ENCODE peak calls at places on chromosomes 6 and 20, in four cellular contexts. W, J, N and F are unnamed samples.

GRCh38 chr20:21623074-21623780 is 82.2 kb upstream of the PAX1 start:
- DNase-seq in W (no peak), J (no peak), N (no peak), F (no peak)

GRCh38 chr6:157929765-157930319 is 51.8 kb upstream of the SYNJ2 start:
- DNase-seq in W (no peak), J (no peak), N (no peak), F (no peak)

GRCh38 chr20:44034965-44035635 is 120.4 kb downstream of the TOX2 start:
- DNase-seq in W (no peak), J (no peak), N (no peak), F (no peak)

GRCh38 chr6:8047466-8048292 is 16.5 kb downstream of the BLOC1S5 start:
- DNase-seq in W (no peak), J (no peak), N (no peak), F (no peak)

GRCh38 chr20:51732454-51732791 is 35.8 kb downstream of the ATP9A start:
- DNase-seq in W (no peak), J (no peak), N (no peak), F (no peak)

GRCh38 chr6:44548319-44548718 is 160.8 kb downstream of the CDC5L start:
- DNase-seq in W (no peak), J (no peak), N (no peak), F (no peak)

GRCh38 chr6:42899871-42900270 is 16.0 kb upstream of the PTCRA start:
- DNase-seq in W (peak), J (no peak), N (no peak), F (no peak)

GRCh38 chr6:10460096-10460495 is 45.2 kb upstream of the TFAP2A start:
- DNase-seq in W (no peak), J (no peak), N (no peak), F (no peak)

GRCh38 chr20:62768815-62769287 is 27.4 kb upstream of the MRGBP start:
- DNase-seq in W (peak), J (no peak), N (no peak), F (no peak)

GRCh38 chr6:157650261-157650640 is 172.8 kb upstream of the SNX9 start:
- DNase-seq in W (peak), J (peak), N (no peak), F (peak)

GRCh38 chr6:89008299-89008698 is 44.9 kb upstream of the RNGTT start:
- DNase-seq in W (no peak), J (no peak), N (no peak), F (no peak)

GRCh38 chr6:170135821-170136471 is 154.9 kb downstream of the DLL1 start:
- DNase-seq in W (no peak), J (peak), N (no peak), F (no peak)

GRCh38 chr6:27582928-27583725 is 110.2 kb upstream of the ZNF184 start:
- DNase-seq in W (no peak), J (no peak), N (no peak), F (no peak)

GRCh38 chr6:5302220-5302946 is 41.1 kb downstream of the FARS2 start:
- DNase-seq in W (no peak), J (no peak), N (no peak), F (no peak)

GRCh38 chr6:95227301-95227700 is 350.0 kb upstream of the MANEA start:
- DNase-seq in W (no peak), J (no peak), N (no peak), F (no peak)

GRCh38 chr20:62584671-62585512 is 57.4 kb upstream of the SLCO4A1 start:
- DNase-seq in W (no peak), J (no peak), N (no peak), F (no peak)

GRCh38 chr20:3648941-3649340 is 14.3 kb downstream of the GFRA4 start:
- DNase-seq in W (no peak), J (no peak), N (no peak), F (no peak)

GRCh38 chr20:57374343-57374930 is 16.8 kb upstream of the RBM38 start:
- DNase-seq in W (no peak), J (no peak), N (no peak), F (no peak)
- H3K4me3 ChIP-seq in W (no peak), J (no peak), N (no peak), F (no peak)

GRCh38 chr6:134436950-134437349 is 119.0 kb upstream of the SGK1 start:
- DNase-seq in W (no peak), J (no peak), N (no peak), F (no peak)
- H3K27ac ChIP-seq in W (peak), J (no peak), N (peak), F (peak)

GRCh38 chr6:161444464-161444863 is 170.6 kb upstream of the AGPAT4 start:
- DNase-seq in W (peak), J (no peak), N (no peak), F (peak)
- TF ChIP-seq CTCF in W (peak), J (no peak), N (no peak), F (peak)

GRCh38 chr6:52307900-52308372 is 23.4 kb upstream of the MCM3 start:
- DNase-seq in W (no peak), J (no peak), N (no peak), F (no peak)
- H3K4me3 ChIP-seq in W (no peak), J (no peak), N (no peak), F (no peak)

DNA sequence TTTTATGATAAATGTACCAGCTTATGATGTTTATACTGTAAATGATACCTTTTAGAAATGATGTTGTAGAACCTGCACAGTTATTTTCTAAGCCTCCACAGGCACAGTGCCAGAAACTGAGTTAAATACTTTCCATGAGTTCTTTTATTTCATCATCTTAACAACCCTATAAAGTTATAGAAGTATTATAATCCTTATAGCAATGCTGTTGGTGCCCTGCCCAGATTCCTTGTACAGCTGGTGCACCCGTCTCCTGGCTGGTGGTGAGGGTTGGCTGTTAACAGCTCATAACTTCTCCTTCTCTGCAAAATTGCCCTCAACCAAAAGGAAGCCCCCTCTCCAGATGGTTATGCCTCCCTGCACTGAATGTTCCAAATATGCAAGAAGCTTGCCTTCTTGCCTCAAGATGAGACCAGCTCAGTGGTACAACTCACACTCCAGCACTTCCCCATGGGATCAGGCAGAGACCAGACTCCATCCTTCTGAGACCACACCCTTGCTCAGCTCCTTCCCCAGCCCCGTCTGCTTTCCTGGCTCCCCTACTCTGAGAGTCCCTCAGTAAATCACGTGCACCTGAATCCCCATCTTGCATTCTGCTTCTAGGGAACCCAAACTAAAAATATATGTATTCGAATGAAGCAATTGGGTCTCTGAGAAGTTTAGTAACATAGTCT is 304.5 kb upstream of the PLCB4 start:
- DNase-seq in W (no peak), J (no peak), N (no peak), F (no peak)
- H3K27ac ChIP-seq in W (no peak), J (no peak), N (no peak), F (no peak)

GRCh38 chr6:152094992-152095592 is 287.6 kb downstream of the ESR1 start:
- DNase-seq in W (peak), J (peak), N (no peak), F (no peak)

GRCh38 chr6:152099816-152100618 is 292.5 kb downstream of the ESR1 start:
- DNase-seq in W (peak), J (peak), N (no peak), F (no peak)

GRCh38 chr6:152098683-152099082 is 291.2 kb downstream of the ESR1 start:
- DNase-seq in W (no peak), J (no peak), N (no peak), F (no peak)

GRCh38 chr6:152094276-152094675 is 286.8 kb downstream of the ESR1 start:
- DNase-seq in W (no peak), J (no peak), N (no peak), F (no peak)

DNA sequence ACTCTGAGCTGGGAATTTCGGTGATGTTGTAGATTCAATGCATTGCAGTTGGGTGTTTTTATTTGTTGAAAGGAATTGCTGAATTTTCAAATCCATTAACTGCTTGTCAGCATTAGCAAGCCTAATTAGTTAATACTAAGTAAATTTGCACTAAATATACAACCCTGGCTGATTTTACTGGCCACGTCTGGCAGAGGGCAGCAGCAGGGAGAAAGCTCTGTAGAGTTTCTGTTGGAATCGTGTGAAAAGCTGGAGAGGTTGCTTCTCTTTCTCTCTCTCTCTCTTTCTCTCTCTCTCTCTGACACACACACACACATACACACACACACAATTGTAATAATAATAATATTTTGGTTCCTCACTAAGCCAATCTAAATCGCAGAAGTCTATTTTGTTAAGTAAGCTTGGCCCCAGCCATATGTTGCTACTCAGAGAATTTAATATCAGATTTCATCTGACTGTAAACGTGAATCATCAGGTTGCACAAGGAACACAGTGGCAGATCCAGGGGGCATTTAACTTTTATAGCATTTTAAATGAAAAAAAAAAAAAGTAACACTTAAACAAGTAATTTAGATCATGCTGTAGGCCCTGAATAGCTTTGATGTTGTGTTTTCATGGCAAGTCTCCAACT is 289.5 kb downstream of the ESR1 start:
- DNase-seq in W (no peak), J (no peak), N (no peak), F (no peak)
- TF ChIP-seq CTCF in W (no peak), J (no peak), N (no peak), F (no peak)

DNA sequence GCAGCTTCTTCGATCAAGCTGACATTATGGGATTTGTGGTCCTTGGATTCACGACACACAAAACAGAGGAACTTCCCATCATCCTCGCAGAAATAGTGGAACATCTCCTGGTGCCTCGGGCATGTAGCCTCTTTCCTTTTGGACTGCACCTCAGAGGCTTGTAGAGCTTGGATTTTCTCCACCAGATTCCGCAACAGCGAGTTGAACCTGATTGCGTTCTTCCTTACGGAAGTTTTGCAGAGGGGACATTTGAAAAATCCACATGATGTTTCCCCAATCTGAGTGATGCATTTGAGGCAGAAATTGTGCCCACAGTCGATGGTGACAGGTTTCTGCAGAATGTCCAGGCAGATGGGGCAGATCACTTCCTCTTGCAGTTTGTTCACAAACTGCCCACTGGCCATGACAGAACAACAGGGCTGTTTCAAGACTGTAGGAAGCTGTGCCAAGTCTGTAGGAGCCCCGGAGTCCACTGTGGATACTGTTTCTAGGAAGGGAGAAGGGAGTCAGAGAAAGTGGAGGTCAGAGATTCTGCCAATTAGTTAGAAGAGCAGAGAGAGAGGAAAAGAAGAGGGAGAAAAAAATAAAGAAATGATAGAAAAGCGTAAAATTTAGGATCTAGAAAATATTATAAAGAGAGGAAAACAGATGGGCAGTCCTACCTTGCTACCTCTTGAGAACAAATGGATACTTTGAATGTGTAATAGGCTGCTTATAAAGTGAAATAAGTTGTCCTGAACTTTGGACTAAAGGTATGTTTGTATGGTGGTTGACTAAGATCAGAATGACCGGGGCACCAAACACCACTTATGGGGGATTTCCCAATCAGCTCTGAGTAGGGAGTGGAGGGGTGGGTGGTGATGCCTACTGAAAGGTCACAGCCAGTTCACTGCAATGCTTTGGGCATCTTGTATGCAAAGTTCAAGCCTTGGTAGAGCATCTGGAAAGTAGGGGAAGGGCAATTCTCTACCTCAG is at the start of gene TRIM31:
- DNase-seq in W (no peak), J (no peak), N (no peak), F (no peak)
- H3K4me3 ChIP-seq in W (no peak), J (no peak), N (no peak), F (no peak)

DNA sequence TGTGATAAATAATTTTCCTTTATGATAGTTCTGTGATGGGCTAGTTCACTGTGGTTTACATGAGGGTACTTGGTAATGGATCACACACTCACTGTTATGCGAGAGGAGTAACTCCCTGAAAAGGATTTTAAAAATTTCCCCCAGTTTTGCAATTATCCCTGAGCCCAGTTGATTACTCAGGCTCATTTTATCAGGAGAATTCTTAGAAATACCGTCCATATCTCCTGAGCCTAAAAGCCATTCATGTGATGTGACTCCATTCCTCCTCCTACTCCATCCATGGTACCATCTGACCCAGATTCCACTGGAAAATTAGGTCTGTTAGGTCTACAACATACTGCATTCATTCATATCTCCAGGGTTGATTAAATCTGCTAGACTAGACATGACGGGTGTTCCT is 16.4 kb upstream of the IBTK start:
- DNase-seq in W (no peak), J (no peak), N (no peak), F (no peak)
- H3K27ac ChIP-seq in W (no peak), J (no peak), N (no peak), F (no peak)